ENCODE peak calls at places on chromosomes 5 and 9, in six cellular contexts. One of them, this sample, is unnamed.

GRCh38 chr9:4741365-4742031 is 496 bp upstream of the AK3 start:
- DNase-seq in foreskin melanocyte: no peak
- DNase-seq in fibroblast of the aortic adventitia: peak
- DNase-seq in AG09319: no peak
- DNase-seq in EH: no peak
- DNase-seq in C1 segment of cervical spinal cord: peak
- DNase-seq in this sample: no peak

GRCh38 chr9:113155911-113156559 is 5.2 kb downstream of the SLC31A2 start:
- DNase-seq in fibroblast of the aortic adventitia: no peak
- DNase-seq in foreskin melanocyte: no peak
- DNase-seq in EH: no peak
- DNase-seq in AG09319: no peak
- DNase-seq in C1 segment of cervical spinal cord: peak
- DNase-seq in this sample: no peak

GRCh38 chr9:30932226-30932625 is 1452.2 kb upstream of the ACO1 start:
- DNase-seq in EH: no peak
- DNase-seq in C1 segment of cervical spinal cord: no peak
- DNase-seq in fibroblast of the aortic adventitia: no peak
- DNase-seq in AG09319: no peak
- DNase-seq in foreskin melanocyte: no peak
- DNase-seq in this sample: no peak

GRCh38 chr5:77867194-77867691 is 91.1 kb upstream of the TBCA start:
- DNase-seq in C1 segment of cervical spinal cord: no peak
- DNase-seq in fibroblast of the aortic adventitia: peak
- DNase-seq in foreskin melanocyte: peak
- DNase-seq in AG09319: no peak
- DNase-seq in EH: peak
- DNase-seq in this sample: no peak

GRCh38 chr9:13900449-13900848 is 413.5 kb downstream of the NFIB start:
- DNase-seq in foreskin melanocyte: no peak
- DNase-seq in fibroblast of the aortic adventitia: no peak
- DNase-seq in EH: no peak
- DNase-seq in C1 segment of cervical spinal cord: no peak
- DNase-seq in AG09319: no peak
- DNase-seq in this sample: no peak

GRCh38 chr5:94674841-94675382 is 56.4 kb downstream of the SLF1 start:
- DNase-seq in AG09319: no peak
- DNase-seq in fibroblast of the aortic adventitia: peak
- DNase-seq in EH: peak
- DNase-seq in foreskin melanocyte: no peak
- DNase-seq in C1 segment of cervical spinal cord: no peak
- DNase-seq in this sample: no peak

GRCh38 chr5:178086266-178086665 is 27.1 kb upstream of the N4BP3 start:
- DNase-seq in EH: no peak
- DNase-seq in C1 segment of cervical spinal cord: no peak
- DNase-seq in AG09319: no peak
- DNase-seq in foreskin melanocyte: no peak
- DNase-seq in fibroblast of the aortic adventitia: no peak
- DNase-seq in this sample: no peak

GRCh38 chr9:92350129-92350739 is 24.5 kb downstream of the CENPP start:
- DNase-seq in EH: peak
- DNase-seq in C1 segment of cervical spinal cord: no peak
- DNase-seq in foreskin melanocyte: peak
- DNase-seq in fibroblast of the aortic adventitia: peak
- DNase-seq in AG09319: peak
- DNase-seq in this sample: no peak

GRCh38 chr5:61768692-61769281 is 436.7 kb downstream of the ZSWIM6 start:
- DNase-seq in fibroblast of the aortic adventitia: peak
- DNase-seq in AG09319: no peak
- DNase-seq in C1 segment of cervical spinal cord: no peak
- DNase-seq in EH: peak
- DNase-seq in foreskin melanocyte: no peak
- DNase-seq in this sample: no peak

GRCh38 chr5:1322036-1322903 is 22.6 kb downstream of the CLPTM1L start:
- DNase-seq in EH: no peak
- DNase-seq in foreskin melanocyte: no peak
- DNase-seq in fibroblast of the aortic adventitia: no peak
- DNase-seq in AG09319: no peak
- DNase-seq in C1 segment of cervical spinal cord: no peak
- DNase-seq in this sample: no peak

GRCh38 chr9:96209407-96210031 is 92.5 kb downstream of the HSD17B3 start:
- DNase-seq in EH: peak
- DNase-seq in fibroblast of the aortic adventitia: peak
- DNase-seq in C1 segment of cervical spinal cord: no peak
- DNase-seq in foreskin melanocyte: no peak
- DNase-seq in AG09319: peak
- DNase-seq in this sample: no peak

GRCh38 chr9:83979812-83980394 is at the start of gene HNRNPK:
- DNase-seq in foreskin melanocyte: peak
- DNase-seq in AG09319: peak
- DNase-seq in EH: peak
- DNase-seq in C1 segment of cervical spinal cord: peak
- DNase-seq in fibroblast of the aortic adventitia: peak
- DNase-seq in this sample: peak

This sample was measured in smooth muscle cell of the brain vasculature.